ENCODE peak calls at places on chromosomes 2 and 18, in five cellular contexts. H is GM23338, M is K562, G is HCT116, S is SK-N-SH. E is an unnamed sample.

GRCh38 chr2:238701066-238701906 is 146.6 kb upstream of the TWIST2 start:
- DNase-seq in H (no peak), M (no peak), G (no peak), S (no peak), E (no peak)

GRCh38 chr2:6290626-6291025 is 575.1 kb downstream of the CMPK2 start:
- DNase-seq in H (no peak), M (no peak), G (no peak), S (peak; percentile 44), E (no peak)

GRCh38 chr2:234289789-234290188 is 207.1 kb downstream of the ARL4C start:
- DNase-seq in H (no peak), M (no peak), G (peak; percentile 57), S (no peak), E (no peak)

GRCh38 chr2:241153616-241154015 is 3.3 kb downstream of the PPP1R7 start:
- DNase-seq in H (no peak), M (no peak), G (no peak), S (no peak), E (no peak)

GRCh38 chr2:82896117-82896516 is 1563.0 kb downstream of the SUCLG1 start:
- DNase-seq in H (no peak), M (no peak), G (no peak), S (no peak), E (no peak)

GRCh38 chr2:222000326-222000725 is 298.5 kb downstream of the PAX3 start:
- DNase-seq in H (no peak), M (no peak), G (peak; percentile 39), S (no peak), E (no peak)

GRCh38 chr2:12074126-12074883 is 327.9 kb downstream of the LPIN1 start:
- DNase-seq in H (no peak), M (peak; percentile 91), G (no peak), S (peak; percentile 41), E (no peak)

GRCh38 chr18:65735166-65735565 is 15.6 kb upstream of the CDH7 start:
- DNase-seq in H (no peak), M (no peak), G (no peak), S (peak; percentile 55), E (no peak)

GRCh38 chr2:129905664-129906081 is 73.8 kb upstream of the RAB6C start:
- DNase-seq in H (no peak), M (no peak), G (no peak), S (peak; percentile 4), E (no peak)

GRCh38 chr2:65528241-65528574 is 95.8 kb upstream of the SPRED2 start:
- DNase-seq in H (no peak), M (no peak), G (no peak), S (no peak), E (no peak)

GRCh38 chr2:239255643-239256042 is 145.2 kb downstream of the HDAC4 start:
- DNase-seq in H (no peak), M (no peak), G (no peak), S (no peak), E (no peak)

GRCh38 chr2:177826897-177827296 is 245.7 kb downstream of the PDE11A start:
- DNase-seq in H (no peak), M (no peak), G (no peak), S (no peak), E (no peak)

GRCh38 chr2:45380131-45380836 is 230.8 kb downstream of the SRBD1 start:
- DNase-seq in H (no peak), M (no peak), G (no peak), S (no peak), E (peak; percentile 15)

GRCh38 chr2:12106440-12107080 is 360.1 kb downstream of the LPIN1 start:
- DNase-seq in H (no peak), M (peak; percentile 97), G (no peak), S (peak; percentile 21), E (no peak)

GRCh38 chr18:21682276-21683051 is 22.1 kb downstream of the ABHD3 start:
- DNase-seq in H (peak; percentile 24), M (no peak), G (no peak), S (no peak), E (no peak)

GRCh38 chr2:70942900-70943871 is 7.5 kb downstream of the ATP6V1B1 start:
- DNase-seq in H (no peak), M (no peak), G (no peak), S (peak; percentile 73), E (no peak)

GRCh38 chr2:43024515-43024962 is 201.9 kb downstream of the ZFP36L2 start:
- DNase-seq in H (peak; percentile 90), M (peak; percentile 79), G (peak; percentile 12), S (peak; percentile 96), E (no peak)

GRCh38 chr2:11499081-11499743 is 33.3 kb upstream of the E2F6 start:
- DNase-seq in H (no peak), M (no peak), G (no peak), S (peak; percentile 45), E (peak; percentile 100)

GRCh38 chr2:27723372-27724144 is 48.0 kb upstream of the MRPL33 start:
- DNase-seq in H (peak; percentile 93), M (peak; percentile 65), G (peak; percentile 62), S (peak; percentile 85), E (peak; percentile 75)

GRCh38 chr2:235026137-235026536 is 74.3 kb downstream of the SH3BP4 start:
- DNase-seq in H (no peak), M (no peak), G (peak; percentile 71), S (no peak), E (peak; percentile 47)

DNA sequence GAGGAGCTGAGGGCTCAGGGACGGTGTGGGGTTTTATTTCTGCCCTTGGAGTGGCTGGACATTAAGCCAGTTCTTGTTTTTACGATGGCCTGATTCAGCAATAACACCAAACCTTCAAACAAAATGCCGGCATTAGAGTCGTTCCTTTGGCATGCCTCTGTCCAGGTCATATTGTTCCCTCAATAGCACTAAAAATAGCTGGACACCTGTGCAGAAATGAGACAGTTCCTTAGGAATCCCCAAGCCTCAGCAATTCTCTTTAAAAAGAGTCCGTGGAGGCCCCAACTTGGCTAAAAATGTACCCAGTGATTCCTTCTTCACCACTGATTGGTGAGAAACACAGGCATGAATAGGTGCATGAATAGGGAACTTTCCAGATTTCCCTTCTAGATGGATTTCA is 182.2 kb downstream of the ALPK2 start:
- DNase-seq in H (no peak), M (no peak), G (no peak), S (no peak), E (no peak)
- TF ChIP-seq REST in H (no peak), M (no peak), G (no peak), S (no peak), E (no peak)

DNA sequence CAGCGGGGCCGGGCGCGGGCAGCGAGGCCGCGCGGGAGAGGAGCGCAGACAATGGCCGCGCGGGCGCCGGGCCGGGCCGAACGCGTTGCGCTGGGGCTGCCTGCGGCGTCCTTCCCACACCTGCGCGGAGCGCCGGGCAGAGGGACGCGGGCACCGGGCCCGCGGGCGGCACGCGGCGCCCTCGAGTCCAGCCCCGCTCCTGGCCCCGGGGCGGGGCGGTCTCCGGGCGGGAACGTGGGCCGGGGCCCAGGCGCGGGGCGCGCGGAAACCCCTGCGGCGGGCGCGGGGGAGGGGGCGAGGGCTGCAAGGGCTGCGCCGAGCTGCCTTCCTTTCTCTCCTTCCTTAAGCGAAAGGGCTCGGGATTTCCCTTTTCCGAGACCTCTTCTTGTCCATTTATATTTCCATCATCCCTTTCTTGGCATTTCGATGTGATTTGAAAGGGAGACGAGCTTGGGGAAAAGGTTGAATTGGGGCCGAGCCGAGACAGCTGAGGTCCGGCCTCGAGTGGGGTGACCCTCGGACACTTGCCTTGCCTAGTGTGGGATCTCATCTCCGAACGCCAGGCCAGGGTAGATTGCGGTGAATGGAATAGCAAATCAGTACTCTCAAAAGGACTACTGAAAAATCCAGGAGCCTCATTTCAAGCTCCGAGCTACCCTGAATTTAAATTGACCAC is 678 bp downstream of the KLHL23 start:
- DNase-seq in H (peak; percentile 75), M (peak; percentile 58), G (no peak), S (peak; percentile 83), E (no peak)
- TF ChIP-seq REST in H (no peak), M (no peak), G (no peak), S (no peak), E (no peak)

DNA sequence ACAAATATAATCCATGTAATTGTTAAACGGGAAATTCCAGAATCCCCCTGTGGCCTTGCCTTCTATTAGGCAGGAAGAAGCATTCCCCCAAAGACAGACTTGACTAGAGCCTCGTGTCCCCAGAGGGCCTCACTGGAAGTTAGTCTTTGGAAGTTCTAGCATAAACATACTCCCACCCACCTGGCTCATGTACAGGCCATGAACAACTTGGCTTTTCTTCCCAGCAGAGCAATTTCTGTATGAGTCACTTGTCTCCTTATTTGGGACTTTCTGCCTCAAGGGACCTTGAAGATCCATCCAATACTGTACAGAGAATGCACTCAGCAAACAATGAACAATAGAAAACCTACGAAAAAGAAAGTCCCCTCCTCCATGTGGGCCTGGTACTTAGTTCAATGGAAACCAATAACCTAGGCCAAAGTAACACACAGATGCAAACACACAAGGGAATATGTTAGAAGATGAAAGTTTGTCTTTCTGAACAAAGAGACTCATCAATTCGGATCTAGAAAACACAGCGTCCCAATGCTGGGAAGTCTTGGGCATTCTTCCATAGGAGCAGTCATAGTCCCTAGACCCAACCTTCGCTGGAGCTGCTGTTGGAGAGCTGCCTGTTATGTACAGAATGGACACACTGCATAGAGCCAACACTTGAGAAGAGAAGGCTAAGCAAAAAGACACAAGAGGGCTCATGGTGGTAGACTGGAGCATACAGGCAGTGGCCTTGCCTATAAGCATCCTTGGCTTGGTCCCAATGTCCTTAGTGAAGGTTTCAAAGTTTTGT is 303.5 kb downstream of the HRH4 start:
- DNase-seq in H (no peak), M (no peak), G (no peak), S (no peak), E (no peak)
- TF ChIP-seq REST in H (no peak), M (no peak), G (no peak), S (no peak), E (no peak)

GRCh38 chr18:63890226-63890949 is 2.9 kb downstream of the SERPINB2 start:
- DNase-seq in H (no peak), M (no peak), G (no peak), S (no peak), E (no peak)
- TF ChIP-seq REST in H (no peak), M (no peak), G (no peak), S (no peak), E (no peak)

GRCh38 chr2:100272848-100273329 is 49.4 kb downstream of the LONRF2 start:
- DNase-seq in H (no peak), M (no peak), G (no peak), S (peak; percentile 32), E (no peak)

GRCh38 chr2:100274566-100275199 is 47.6 kb downstream of the LONRF2 start:
- DNase-seq in H (no peak), M (no peak), G (no peak), S (no peak), E (no peak)

GRCh38 chr2:100275200-100275589 is 47.1 kb downstream of the LONRF2 start:
- DNase-seq in H (no peak), M (no peak), G (no peak), S (no peak), E (no peak)

GRCh38 chr2:100273387-100273786 is 48.9 kb downstream of the LONRF2 start:
- DNase-seq in H (no peak), M (no peak), G (no peak), S (no peak), E (no peak)

DNA sequence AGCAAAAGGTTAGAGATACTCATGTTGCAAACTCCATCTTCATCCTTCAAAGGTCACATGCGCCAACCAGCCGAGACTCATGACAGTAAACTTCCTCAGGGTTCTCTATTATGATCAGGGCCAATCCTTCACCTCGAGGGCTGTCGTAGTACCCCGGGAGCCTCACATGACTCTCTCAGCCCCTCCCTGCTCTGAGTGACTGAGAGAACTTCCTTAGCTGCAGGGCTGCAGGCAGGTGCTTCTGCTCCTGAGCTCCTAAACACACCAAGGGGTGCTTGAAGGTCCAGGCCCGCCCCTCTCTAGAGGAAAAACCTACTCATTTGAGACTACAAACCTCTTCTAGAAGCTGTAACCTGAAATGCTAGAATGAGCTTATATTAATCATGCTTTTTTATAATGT is 48.2 kb downstream of the LONRF2 start:
- DNase-seq in H (no peak), M (no peak), G (no peak), S (no peak), E (no peak)
- TF ChIP-seq REST in H (no peak), M (no peak), G (no peak), S (no peak), E (no peak)